ENCODE peak calls at places on chromosomes 16 and 17, in four cellular contexts. V is AG04450; I is CD8-positive, alpha-beta T cell; S is right atrium auricular region. M is an unnamed sample.

GRCh38 chr16:88804173-88804551 is 573 bp downstream of the CDT1 start:
- DNase-seq in V (no peak), I (no peak), S (no peak), M (no peak)

GRCh38 chr17:55547027-55547670 is 35.9 kb upstream of the SMIM36 start:
- DNase-seq in V (no peak), I (no peak), S (no peak), M (no peak)

GRCh38 chr17:50317121-50317520 is 28.8 kb upstream of the XYLT2 start:
- DNase-seq in V (no peak), I (no peak), S (no peak), M (no peak)

GRCh38 chr17:61461586-61461966 is 9.4 kb downstream of the TBX4 start:
- DNase-seq in V (no peak), I (no peak), S (no peak), M (no peak)

GRCh38 chr16:71339481-71340171 is 18.9 kb upstream of the CALB2 start:
- DNase-seq in V (no peak), I (no peak), S (no peak), M (no peak)

GRCh38 chr17:62075308-62075815 is 10.3 kb upstream of the MED13 start:
- DNase-seq in V (no peak), I (no peak), S (no peak), M (no peak)

GRCh38 chr17:2222901-2223616 is 80.5 kb downstream of the SMG6 start:
- DNase-seq in V (no peak), I (peak), S (peak), M (no peak)

GRCh38 chr16:27642753-27643152 is 92.8 kb downstream of the KATNIP start:
- DNase-seq in V (no peak), I (no peak), S (no peak), M (no peak)

GRCh38 chr17:61474235-61474927 is 22.2 kb downstream of the TBX4 start:
- DNase-seq in V (no peak), I (no peak), S (no peak), M (no peak)

GRCh38 chr17:28570716-28571254 is 539 bp downstream of the PIGS start:
- DNase-seq in V (no peak), I (no peak), S (no peak), M (no peak)

GRCh38 chr17:37064166-37064565 is 115.4 kb downstream of the AATF start:
- DNase-seq in V (no peak), I (no peak), S (no peak), M (no peak)

GRCh38 chr17:67467500-67468481 is 90.7 kb downstream of the PITPNC1 start:
- DNase-seq in V (no peak), I (no peak), S (no peak), M (no peak)

GRCh38 chr17:76558210-76559095 is 18.6 kb downstream of the PRCD start:
- DNase-seq in V (no peak), I (no peak), S (no peak), M (no peak)

GRCh38 chr17:40542562-40543411 is 22.5 kb downstream of the CCR7 start:
- DNase-seq in V (peak), I (no peak), S (peak), M (no peak)

GRCh38 chr16:51557670-51558069 is 406.6 kb upstream of the SALL1 start:
- DNase-seq in V (no peak), I (no peak), S (no peak), M (no peak)

GRCh38 chr16:59604331-59604730 is 870.2 kb upstream of the GOT2 start:
- DNase-seq in V (no peak), I (no peak), S (no peak), M (no peak)

GRCh38 chr17:17150450-17150804 is 55.7 kb downstream of the PLD6 start:
- DNase-seq in V (no peak), I (no peak), S (no peak), M (no peak)

GRCh38 chr17:1252203-1252608 is 18.0 kb upstream of the BHLHA9 start:
- DNase-seq in V (no peak), I (no peak), S (no peak), M (no peak)

GRCh38 chr17:48440660-48441059 is 10.6 kb upstream of the SKAP1 start:
- DNase-seq in V (no peak), I (no peak), S (no peak), M (no peak)

GRCh38 chr17:6524520-6524919 is 31.8 kb downstream of the PITPNM3 start:
- DNase-seq in V (no peak), I (no peak), S (no peak), M (no peak)

GRCh38 chr17:75828051-75828400 is 16.2 kb downstream of the UNC13D start:
- DNase-seq in V (no peak), I (no peak), S (no peak), M (no peak)

GRCh38 chr17:18259621-18260331 is 686 bp upstream of the MIEF2 start:
- DNase-seq in V (no peak), I (no peak), S (no peak), M (no peak)

GRCh38 chr16:84362410-84362809 is 5.9 kb upstream of the ATP2C2 start:
- DNase-seq in V (no peak), I (no peak), S (no peak), M (no peak)

GRCh38 chr17:79482719-79483118 is 128.1 kb downstream of the RBFOX3 start:
- DNase-seq in V (no peak), I (no peak), S (no peak), M (no peak)

GRCh38 chr17:38571833-38572274 is 33.9 kb downstream of the SRCIN1 start:
- DNase-seq in V (no peak), I (no peak), S (no peak), M (no peak)

GRCh38 chr17:83203073-83203471 is 123.7 kb downstream of the METRNL start:
- DNase-seq in V (peak), I (no peak), S (peak), M (no peak)

GRCh38 chr17:39352511-39352910 is 48.9 kb downstream of the FBXL20 start:
- DNase-seq in V (no peak), I (no peak), S (no peak), M (no peak)

DNA sequence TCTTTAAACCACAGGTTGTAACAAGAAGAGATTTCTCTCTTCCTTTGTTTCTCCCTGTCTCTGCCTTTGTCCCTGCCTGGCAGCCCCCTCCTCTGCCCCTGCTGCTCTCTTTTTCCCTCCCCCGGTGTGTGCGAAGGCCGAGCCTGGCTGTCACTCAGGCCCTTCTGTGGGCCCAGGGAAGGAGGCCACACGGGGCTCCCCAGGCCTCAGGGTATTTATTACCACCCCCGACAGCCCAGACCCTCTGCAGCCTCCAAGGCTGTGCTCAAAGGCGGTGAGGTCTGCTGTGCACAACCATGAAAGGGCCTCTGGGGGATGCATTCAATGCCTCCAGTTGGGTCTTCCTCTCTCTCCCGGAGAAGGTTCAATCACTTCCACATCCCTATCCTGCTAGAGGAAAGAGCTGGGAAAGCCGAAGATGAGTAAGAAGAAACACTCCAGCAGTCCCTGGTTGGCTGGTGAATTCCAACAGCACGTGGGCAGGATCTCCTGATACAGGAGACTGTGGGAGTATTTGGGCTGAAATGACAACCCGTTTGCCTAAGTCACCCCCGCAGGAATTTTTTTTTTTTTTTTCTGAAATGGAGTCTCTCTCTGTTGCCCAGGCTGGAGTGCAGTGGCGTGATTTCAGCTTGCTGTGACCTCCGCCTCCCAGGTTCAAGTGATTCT is 34.2 kb downstream of the ZNF423 start:
- DNase-seq in V (no peak), I (no peak), S (no peak), M (no peak)
- H3K27ac ChIP-seq in V (no peak), I (no peak), S (no peak), M (no peak)

GRCh38 chr17:81345211-81346089 is 49.8 kb upstream of the BAHCC1 start:
- DNase-seq in V (no peak), I (no peak), S (peak), M (peak)
- H3K27ac ChIP-seq in V (peak), I (no peak), S (peak), M (peak)

GRCh38 chr16:30874821-30875717 is 18.8 kb downstream of the BCL7C start:
- DNase-seq in V (peak), I (peak), S (peak), M (peak)

GRCh38 chr16:30882429-30883310 is 11.2 kb downstream of the BCL7C start:
- DNase-seq in V (no peak), I (no peak), S (no peak), M (no peak)

GRCh38 chr16:30875881-30876791 is 17.7 kb downstream of the BCL7C start:
- DNase-seq in V (no peak), I (no peak), S (no peak), M (no peak)

GRCh38 chr16:30874244-30874820 is 19.5 kb downstream of the BCL7C start:
- DNase-seq in V (no peak), I (no peak), S (no peak), M (no peak)

DNA sequence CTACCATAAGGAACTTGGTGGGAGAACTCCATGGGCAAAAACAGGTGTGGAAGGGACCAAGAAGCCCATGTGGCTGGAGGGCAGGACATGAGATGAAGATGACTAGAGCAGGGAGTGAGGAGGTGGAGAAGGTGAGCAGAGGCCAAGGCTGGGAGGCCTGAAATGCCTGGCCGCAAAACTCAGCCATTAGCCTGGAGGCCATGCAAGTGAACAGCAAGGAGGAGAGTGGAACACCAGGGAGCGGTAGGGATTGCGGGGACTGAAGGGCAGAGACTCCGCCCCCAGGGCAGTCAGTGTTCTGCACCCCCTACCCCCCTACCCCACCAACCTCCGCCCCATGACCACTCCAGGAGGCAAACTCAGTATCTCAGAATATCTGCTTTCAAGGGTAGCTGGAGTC is 17.0 kb downstream of the BCL7C start:
- DNase-seq in V (no peak), I (no peak), S (no peak), M (no peak)
- H3K27ac ChIP-seq in V (no peak), I (peak), S (peak), M (no peak)

DNA sequence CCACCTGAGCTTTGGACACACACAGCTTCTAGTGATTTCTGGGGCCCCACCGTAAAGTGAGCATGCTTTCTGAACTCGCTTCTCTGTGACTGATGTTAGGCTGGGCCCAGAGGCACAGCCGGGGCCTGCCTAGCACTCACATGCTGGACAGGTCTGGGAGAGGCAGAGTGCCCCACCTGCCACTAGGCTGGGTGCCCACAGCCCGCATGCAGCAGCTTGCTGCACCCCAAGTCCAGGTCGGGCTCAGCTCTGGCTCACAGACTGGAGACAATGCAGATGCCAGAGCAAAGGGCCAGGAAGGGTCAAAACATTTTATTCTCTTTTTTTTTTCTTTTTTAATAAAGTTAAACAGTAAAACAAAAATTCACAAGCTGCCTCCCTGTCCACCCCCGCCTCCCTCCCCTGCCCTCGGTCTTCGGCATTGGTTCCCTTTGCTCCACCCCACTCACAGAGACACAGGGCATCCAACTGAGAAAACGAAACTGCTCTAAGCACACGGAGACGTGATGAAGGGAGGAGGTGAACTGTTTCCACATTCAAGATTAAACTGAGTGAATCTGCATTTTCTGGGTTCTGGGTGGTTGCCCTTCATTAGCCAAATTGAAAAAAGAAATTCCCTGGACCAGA is 9.7 kb downstream of the CNP start:
- DNase-seq in V (no peak), I (no peak), S (no peak), M (no peak)
- H3K27ac ChIP-seq in V (no peak), I (no peak), S (no peak), M (peak)

GRCh38 chr16:4183258-4184037 is 58.4 kb downstream of the SRL start:
- DNase-seq in V (peak), I (peak), S (peak), M (peak)
- H3K27ac ChIP-seq in V (peak), I (peak), S (peak), M (peak)

DNA sequence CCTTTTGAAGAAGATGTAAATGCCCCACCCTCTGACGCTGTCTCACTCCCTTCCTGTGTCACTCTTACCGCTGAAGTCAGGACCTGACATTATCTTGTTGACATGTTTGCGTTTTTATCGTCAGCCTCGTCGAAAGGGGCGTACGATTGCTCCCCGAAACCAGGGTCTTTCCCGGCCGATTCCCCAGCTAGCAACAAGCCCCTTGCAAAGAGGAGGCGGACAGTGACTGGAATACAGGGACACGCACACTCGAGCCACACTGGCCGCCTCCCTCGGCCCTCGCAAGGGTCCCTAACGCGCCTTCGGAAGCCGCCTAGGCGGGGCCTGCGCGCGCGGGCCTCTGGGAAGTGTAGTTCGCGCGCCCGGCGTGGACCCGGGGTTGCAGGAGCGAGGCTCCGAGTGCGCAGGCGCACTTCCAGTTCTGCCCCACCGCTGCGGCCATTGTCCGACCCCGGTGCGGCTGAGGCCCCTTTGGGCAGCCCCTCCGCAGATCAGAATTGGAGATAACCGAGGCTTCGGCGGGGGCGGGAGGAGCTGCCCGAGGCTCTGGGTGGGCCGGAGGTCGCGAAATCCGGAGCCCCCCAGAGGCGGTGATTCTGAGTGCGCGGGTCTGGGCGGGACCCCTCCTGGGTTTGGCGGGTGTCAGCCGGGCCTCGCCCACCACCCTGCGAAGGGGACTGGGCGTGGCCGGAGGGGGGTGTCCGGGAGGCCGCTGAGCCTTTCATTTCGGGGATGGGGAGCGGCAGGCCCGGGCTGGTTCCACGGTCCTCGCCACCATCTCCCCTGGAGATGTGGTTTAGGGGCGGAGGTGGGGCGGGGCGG is at the start of gene ZFP90:
- DNase-seq in V (peak), I (peak), S (peak), M (peak)
- H3K27ac ChIP-seq in V (no peak), I (peak), S (peak), M (peak)

GRCh38 chr17:10798910-10799309 is 5.0 kb downstream of the TMEM238L start:
- DNase-seq in V (no peak), I (no peak), S (no peak), M (no peak)

GRCh38 chr17:10798332-10798749 is 5.6 kb downstream of the TMEM238L start:
- DNase-seq in V (no peak), I (no peak), S (no peak), M (no peak)

GRCh38 chr17:10793256-10793655 is 10.6 kb downstream of the TMEM238L start:
- DNase-seq in V (no peak), I (no peak), S (no peak), M (no peak)

GRCh38 chr17:10799407-10799806 is 4.5 kb downstream of the TMEM238L start:
- DNase-seq in V (no peak), I (no peak), S (no peak), M (no peak)

DNA sequence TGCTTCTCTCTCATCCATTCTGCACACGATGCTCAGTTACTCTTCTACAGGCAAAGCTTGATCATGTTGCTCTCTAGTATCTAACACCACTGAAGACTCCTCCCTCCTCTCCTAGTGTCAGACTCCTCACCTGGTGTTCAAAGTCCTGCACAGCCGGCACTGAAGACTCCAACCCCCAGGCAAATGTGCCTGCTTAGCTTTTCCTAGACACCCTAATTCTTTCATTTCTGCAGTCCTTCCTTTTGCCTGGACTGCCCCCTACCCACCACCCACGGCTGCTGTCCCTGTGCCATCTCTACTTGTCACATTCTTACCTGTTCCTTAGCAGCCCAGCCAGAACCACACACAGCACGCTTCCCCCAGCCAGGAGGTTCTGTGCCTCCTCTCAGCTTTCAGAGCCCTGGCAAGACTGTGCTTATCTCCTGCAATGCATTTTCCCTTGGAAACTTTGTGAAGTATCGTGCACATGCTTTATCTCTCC is 6.0 kb downstream of the TMEM238L start:
- DNase-seq in V (no peak), I (no peak), S (no peak), M (no peak)
- H3K27ac ChIP-seq in V (no peak), I (no peak), S (no peak), M (peak)